ENCODE peak calls at places on chromosomes 11 and 22, in seven cellular contexts. K, C, H, Z, W, V and I are unnamed samples. For H3K4me1, the result is how much of the 10 kb centered on the place peaks cover.

GRCh38 chr11:62143727-62144126 is 19.9 kb downstream of the INCENP start:
- DNase-seq in Z (no peak), W (no peak), K (no peak), C (no peak), V (peak), H (no peak), I (no peak)

GRCh38 chr11:76664578-76665061 is 5.9 kb downstream of the LRRC32 start:
- DNase-seq in V (peak), H (peak), K (no peak), C (no peak), Z (no peak), W (no peak), I (no peak)

GRCh38 chr11:26478710-26479109 is 93.4 kb downstream of the MUC15 start:
- DNase-seq in W (no peak), K (no peak), V (no peak), C (no peak), Z (no peak), H (no peak), I (no peak)

GRCh38 chr22:17779286-17780115 is 5.2 kb upstream of the BID start:
- DNase-seq in W (no peak), K (no peak), Z (no peak), V (no peak), H (peak), C (no peak), I (peak)

GRCh38 chr22:23984430-23984829 is 4.5 kb downstream of the GSTT2 start:
- DNase-seq in C (no peak), H (no peak), K (no peak), Z (no peak), V (no peak), W (peak), I (no peak)

GRCh38 chr11:130131957-130132850 is 27.4 kb upstream of the ST14 start:
- DNase-seq in W (peak), V (peak), K (peak), H (no peak), Z (peak), C (peak), I (peak)

GRCh38 chr11:64285885-64286800 is 495 bp downstream of the GPR137 start:
- DNase-seq in C (no peak), H (peak), Z (no peak), V (no peak), K (peak), W (no peak), I (no peak)

GRCh38 chr22:50138036-50138435 is 32.5 kb upstream of the PANX2 start:
- DNase-seq in H (no peak), K (no peak), W (no peak), Z (no peak), C (no peak), V (no peak), I (no peak)

GRCh38 chr22:16804882-16805281 is 20.3 kb downstream of the XKR3 start:
- DNase-seq in C (no peak), K (no peak), H (no peak), W (no peak), V (no peak), Z (no peak), I (no peak)

GRCh38 chr11:17558916-17559315 is 11.9 kb downstream of the OTOG start:
- DNase-seq in V (peak), C (no peak), W (no peak), H (peak), Z (no peak), K (no peak), I (no peak)

GRCh38 chr11:118370774-118371173 is 11.4 kb downstream of the UBE4A start:
- DNase-seq in W (no peak), H (no peak), Z (no peak), K (no peak), C (no peak), V (peak), I (peak)

GRCh38 chr11:77332259-77332658 is 30.8 kb upstream of the GDPD4 start:
- DNase-seq in C (no peak), H (no peak), V (no peak), Z (no peak), W (no peak), K (no peak), I (no peak)

GRCh38 chr11:16028406-16028805 is 327.9 kb downstream of the SOX6 start:
- DNase-seq in W (no peak), H (no peak), Z (no peak), C (no peak), V (no peak), K (no peak), I (peak)

GRCh38 chr11:845872-846271 is 3.2 kb downstream of the TSPAN4 start:
- DNase-seq in W (no peak), K (no peak), C (no peak), V (no peak), Z (no peak), H (no peak), I (no peak)
- H3K4me1 ChIP-seq in W (under half), K (under half), C (half or more), V (under half), Z (half or more), H (under half), I (under half)

GRCh38 chr11:85647604-85648299 is at the start of gene TMEM126A:
- DNase-seq in Z (peak), V (peak), K (peak), W (peak), H (peak), C (peak), I (peak)
- H3K4me1 ChIP-seq in Z (under half), V (under half), K (under half), W (under half), H (under half), C (under half), I (under half)

GRCh38 chr22:20646906-20647305 is 127.0 kb upstream of the SERPIND1 start:
- DNase-seq in K (no peak), W (no peak), V (no peak), H (no peak), Z (no peak), C (no peak), I (no peak)

GRCh38 chr22:20647586-20648305 is 126.2 kb upstream of the SERPIND1 start:
- DNase-seq in K (no peak), V (no peak), C (no peak), W (no peak), Z (no peak), H (no peak), I (no peak)

GRCh38 chr22:20644071-20644642 is 129.8 kb upstream of the SERPIND1 start:
- DNase-seq in K (no peak), V (peak), Z (no peak), W (no peak), C (no peak), H (no peak), I (no peak)

GRCh38 chr22:20646377-20646776 is 127.5 kb upstream of the SERPIND1 start:
- DNase-seq in W (no peak), V (peak), K (no peak), Z (no peak), C (no peak), H (no peak), I (no peak)

DNA sequence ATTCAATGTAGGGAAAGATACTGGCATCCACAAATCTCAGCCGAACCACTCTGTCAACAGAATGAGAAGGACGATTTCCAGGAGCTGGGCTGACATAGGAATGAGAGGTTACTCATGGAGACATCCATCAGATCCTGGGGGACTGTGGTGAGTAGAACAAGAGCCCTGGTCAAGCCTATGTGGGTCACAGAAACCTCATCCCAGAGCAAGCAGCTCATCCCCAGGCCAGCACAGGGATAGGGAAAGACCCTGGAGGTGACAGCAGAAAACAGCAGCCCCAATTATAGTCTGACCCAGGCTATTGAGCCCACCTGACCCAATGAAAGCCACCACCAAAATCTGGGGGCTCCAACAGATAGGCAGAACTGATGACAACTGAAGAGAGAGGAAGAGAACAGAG is 128.0 kb upstream of the SERPIND1 start:
- DNase-seq in C (no peak), K (no peak), V (peak), H (no peak), W (no peak), Z (no peak), I (no peak)
- H3K4me1 ChIP-seq in C (under half), K (under half), V (under half), H (under half), W (under half), Z (under half), I (under half)

GRCh38 chr11:66113132-66113856 is 43.2 kb downstream of the PACS1 start:
- DNase-seq in W (no peak), K (no peak), V (no peak), Z (no peak), H (no peak), C (no peak), I (peak)
- H3K4me1 ChIP-seq in W (under half), K (under half), V (under half), Z (under half), H (under half), C (under half), I (half or more)

GRCh38 chr11:47109882-47110281 is 66.8 kb downstream of the ARFGAP2 start:
- DNase-seq in V (no peak), K (no peak), Z (no peak), H (no peak), W (no peak), C (no peak), I (no peak)
- H3K4me1 ChIP-seq in V (under half), K (under half), Z (under half), H (under half), W (under half), C (under half), I (under half)